ENCODE peak calls at places on chromosomes 12 and 14, in four cellular contexts. One of them, this sample, is unnamed.

GRCh38 chr14:33954016-33954598 is 3.2 kb upstream of the EGLN3 start:
- DNase-seq in K562: no peak
- DNase-seq in A549: no peak
- DNase-seq in IMR-90: no peak
- DNase-seq in this sample: no peak

GRCh38 chr14:93901813-93902212 is 25.3 kb upstream of the FAM181A start:
- DNase-seq in K562: no peak
- DNase-seq in A549: no peak
- DNase-seq in IMR-90: no peak
- DNase-seq in this sample: no peak

GRCh38 chr12:114904254-114905003 is 220.5 kb upstream of the TBX3 start:
- DNase-seq in K562: no peak
- DNase-seq in A549: peak; percentile 61
- DNase-seq in IMR-90: peak; percentile 85
- DNase-seq in this sample: no peak

GRCh38 chr14:35355981-35356839 is 48.3 kb downstream of the NFKBIA start:
- DNase-seq in K562: peak; percentile 35
- DNase-seq in A549: peak; percentile 68
- DNase-seq in IMR-90: peak; percentile 58
- DNase-seq in this sample: peak; percentile 91

GRCh38 chr14:68979722-68980552 is 835 bp upstream of the ACTN1 start:
- DNase-seq in K562: peak; percentile 54
- DNase-seq in A549: peak; percentile 36
- DNase-seq in IMR-90: peak; percentile 63
- DNase-seq in this sample: no peak

GRCh38 chr14:37864861-37865718 is 269.7 kb downstream of the TTC6 start:
- DNase-seq in K562: no peak
- DNase-seq in A549: peak; percentile 54
- DNase-seq in IMR-90: peak; percentile 7
- DNase-seq in this sample: peak; percentile 100

GRCh38 chr12:82870825-82871377 is 184.2 kb downstream of the TMTC2 start:
- DNase-seq in K562: no peak
- DNase-seq in A549: no peak
- DNase-seq in IMR-90: no peak
- DNase-seq in this sample: no peak

GRCh38 chr12:109783965-109784244 is 49.3 kb downstream of the TRPV4 start:
- DNase-seq in K562: no peak
- DNase-seq in A549: no peak
- DNase-seq in IMR-90: no peak
- DNase-seq in this sample: no peak

GRCh38 chr14:102819176-102819628 is 42.0 kb downstream of the TRAF3 start:
- DNase-seq in K562: no peak
- DNase-seq in A549: no peak
- DNase-seq in IMR-90: no peak
- DNase-seq in this sample: peak; percentile 77

GRCh38 chr12:40502322-40502721 is 189.9 kb upstream of the CNTN1 start:
- DNase-seq in K562: no peak
- DNase-seq in A549: no peak
- DNase-seq in IMR-90: no peak
- DNase-seq in this sample: no peak

GRCh38 chr14:77508249-77508648 is 9.6 kb upstream of the ISM2 start:
- DNase-seq in K562: no peak
- DNase-seq in A549: peak; percentile 43
- DNase-seq in IMR-90: peak; percentile 79
- DNase-seq in this sample: peak; percentile 91

GRCh38 chr14:22824711-22825359 is 4.9 kb upstream of the MRPL52 start:
- DNase-seq in K562: peak; percentile 75
- DNase-seq in A549: peak; percentile 81
- DNase-seq in IMR-90: peak; percentile 98
- DNase-seq in this sample: peak; percentile 85

GRCh38 chr12:103279444-103279843 is 216.3 kb downstream of the C12orf42 start:
- DNase-seq in K562: no peak
- DNase-seq in A549: no peak
- DNase-seq in IMR-90: no peak
- DNase-seq in this sample: no peak

GRCh38 chr14:75277000-75277795 is 1.4 kb upstream of the FOS start:
- DNase-seq in K562: peak; percentile 86
- DNase-seq in A549: peak; percentile 90
- DNase-seq in IMR-90: peak; percentile 89
- DNase-seq in this sample: peak; percentile 66

GRCh38 chr12:11863478-11863906 is 207.2 kb upstream of the BCL2L14 start:
- DNase-seq in K562: no peak
- DNase-seq in A549: no peak
- DNase-seq in IMR-90: no peak
- DNase-seq in this sample: no peak

GRCh38 chr12:31017535-31017934 is 56.1 kb upstream of the DDX11 start:
- DNase-seq in K562: no peak
- DNase-seq in A549: no peak
- DNase-seq in IMR-90: no peak
- DNase-seq in this sample: no peak

GRCh38 chr14:96424104-96424989 is 32.4 kb downstream of the AK7 start:
- DNase-seq in K562: peak; percentile 38
- DNase-seq in A549: peak; percentile 74
- DNase-seq in IMR-90: peak; percentile 74
- DNase-seq in this sample: peak; percentile 71

GRCh38 chr12:89451876-89452275 is 72.7 kb downstream of the GALNT4 start:
- DNase-seq in K562: no peak
- DNase-seq in A549: no peak
- DNase-seq in IMR-90: peak; percentile 87
- DNase-seq in this sample: no peak

GRCh38 chr14:54310151-54310851 is 86.5 kb upstream of the CDKN3 start:
- DNase-seq in K562: no peak
- DNase-seq in A549: no peak
- DNase-seq in IMR-90: no peak
- DNase-seq in this sample: no peak

GRCh38 chr12:40745386-40745785 is 53.1 kb downstream of the CNTN1 start:
- DNase-seq in K562: no peak
- DNase-seq in A549: peak; percentile 42
- DNase-seq in IMR-90: no peak
- DNase-seq in this sample: no peak

GRCh38 chr14:36553650-36554260 is 28.7 kb downstream of the NKX2-8 start:
- DNase-seq in K562: peak; percentile 38
- DNase-seq in A549: peak; percentile 64
- DNase-seq in IMR-90: peak; percentile 51
- DNase-seq in this sample: peak; percentile 65

GRCh38 chr14:45070215-45070614 is 13.7 kb upstream of the PRPF39 start:
- DNase-seq in K562: no peak
- DNase-seq in A549: peak; percentile 17
- DNase-seq in IMR-90: peak; percentile 10
- DNase-seq in this sample: no peak

GRCh38 chr12:76144253-76144564 is 59.7 kb upstream of the NAP1L1 start:
- DNase-seq in K562: no peak
- DNase-seq in A549: peak; percentile 11
- DNase-seq in IMR-90: peak; percentile 36
- DNase-seq in this sample: no peak

GRCh38 chr14:68548194-68549056 is 244.4 kb downstream of the ZFP36L1 start:
- DNase-seq in K562: no peak
- DNase-seq in A549: peak; percentile 89
- DNase-seq in IMR-90: peak; percentile 98
- DNase-seq in this sample: no peak

GRCh38 chr12:591571-592505 is 71.4 kb downstream of the NINJ2 start:
- DNase-seq in K562: peak; percentile 91
- DNase-seq in A549: no peak
- DNase-seq in IMR-90: no peak
- DNase-seq in this sample: peak; percentile 24

GRCh38 chr14:59028476-59029202 is 159.8 kb upstream of the DAAM1 start:
- DNase-seq in K562: peak; percentile 24
- DNase-seq in A549: peak; percentile 68
- DNase-seq in IMR-90: peak; percentile 97
- DNase-seq in this sample: peak; percentile 39

GRCh38 chr14:60652674-60653387 is 3.6 kb upstream of the SIX1 start:
- DNase-seq in K562: no peak
- DNase-seq in A549: no peak
- DNase-seq in IMR-90: peak; percentile 23
- DNase-seq in this sample: no peak

GRCh38 chr12:66403746-66404145 is 101.5 kb downstream of the HELB start:
- DNase-seq in K562: no peak
- DNase-seq in A549: no peak
- DNase-seq in IMR-90: no peak
- DNase-seq in this sample: no peak

GRCh38 chr12:49121047-49121696 is 10.0 kb downstream of the TUBA1B start:
- DNase-seq in K562: peak; percentile 31
- DNase-seq in A549: peak; percentile 91
- DNase-seq in IMR-90: peak; percentile 71
- DNase-seq in this sample: peak; percentile 79

GRCh38 chr14:99758121-99758871 is 34.9 kb upstream of the EML1 start:
- DNase-seq in K562: no peak
- DNase-seq in A549: peak; percentile 53
- DNase-seq in IMR-90: peak; percentile 96
- DNase-seq in this sample: no peak

GRCh38 chr12:132153501-132154340 is 9.5 kb downstream of the NOC4L start:
- DNase-seq in K562: peak; percentile 58
- DNase-seq in A549: peak; percentile 82
- DNase-seq in IMR-90: peak; percentile 61
- DNase-seq in this sample: peak; percentile 63

GRCh38 chr12:68871899-68872298 is 61.1 kb downstream of the CPM start:
- DNase-seq in K562: no peak
- DNase-seq in A549: peak; percentile 47
- DNase-seq in IMR-90: peak; percentile 28
- DNase-seq in this sample: peak; percentile 23
- TF ChIP-seq USF2 in K562: no peak
- TF ChIP-seq USF2 in A549: no peak
- TF ChIP-seq USF2 in IMR-90: no peak
- TF ChIP-seq USF2 in this sample: no peak

GRCh38 chr12:53578783-53579182 is 47.4 kb downstream of the ATF7 start:
- DNase-seq in K562: no peak
- DNase-seq in A549: no peak
- DNase-seq in IMR-90: no peak
- DNase-seq in this sample: no peak
- TF ChIP-seq USF2 in K562: no peak
- TF ChIP-seq USF2 in A549: no peak
- TF ChIP-seq USF2 in IMR-90: no peak
- TF ChIP-seq USF2 in this sample: no peak

GRCh38 chr12:26179829-26180228 is 15.5 kb upstream of the SSPN start:
- DNase-seq in K562: no peak
- DNase-seq in A549: no peak
- DNase-seq in IMR-90: no peak
- DNase-seq in this sample: no peak
- TF ChIP-seq USF2 in K562: no peak
- TF ChIP-seq USF2 in A549: no peak
- TF ChIP-seq USF2 in IMR-90: no peak
- TF ChIP-seq USF2 in this sample: no peak

DNA sequence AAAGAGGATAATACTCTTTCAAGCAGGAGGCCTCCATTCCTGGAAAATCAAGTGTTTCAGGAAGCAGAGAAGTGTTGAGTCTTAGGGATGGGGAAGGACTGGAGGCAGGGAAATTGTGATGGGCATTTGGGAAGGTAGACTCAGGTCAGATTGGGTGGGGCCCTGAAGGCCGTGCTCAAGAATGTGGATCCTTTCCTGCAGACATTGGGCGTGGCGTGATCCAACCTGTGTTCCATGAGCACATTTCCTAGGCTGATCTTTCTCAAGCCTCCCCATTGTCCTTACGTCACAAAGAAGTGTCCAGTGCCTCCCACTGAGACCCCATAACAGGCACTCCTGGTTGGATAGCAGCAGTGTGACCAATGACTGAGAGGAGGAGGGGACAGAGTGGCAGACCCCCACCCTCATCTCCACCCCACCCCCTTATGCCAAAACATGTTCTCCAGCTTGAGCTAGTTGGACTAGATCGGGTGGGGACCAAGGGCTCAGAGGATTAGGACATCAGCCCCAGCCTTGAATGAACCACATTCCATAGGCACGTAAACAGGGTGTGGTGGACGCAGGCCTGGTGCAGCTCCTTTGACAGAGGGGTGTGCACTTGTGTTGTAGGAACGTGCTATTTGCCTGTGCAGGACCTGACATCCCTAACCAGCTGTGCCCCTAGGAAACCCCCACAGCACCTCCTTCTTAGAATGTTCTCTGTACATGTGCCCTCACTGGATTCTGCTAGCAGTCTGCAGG is 76.8 kb downstream of the TTC9 start:
- DNase-seq in K562: no peak
- DNase-seq in A549: peak; percentile 67
- DNase-seq in IMR-90: no peak
- DNase-seq in this sample: no peak
- TF ChIP-seq USF2 in K562: no peak
- TF ChIP-seq USF2 in A549: no peak
- TF ChIP-seq USF2 in IMR-90: no peak
- TF ChIP-seq USF2 in this sample: no peak

DNA sequence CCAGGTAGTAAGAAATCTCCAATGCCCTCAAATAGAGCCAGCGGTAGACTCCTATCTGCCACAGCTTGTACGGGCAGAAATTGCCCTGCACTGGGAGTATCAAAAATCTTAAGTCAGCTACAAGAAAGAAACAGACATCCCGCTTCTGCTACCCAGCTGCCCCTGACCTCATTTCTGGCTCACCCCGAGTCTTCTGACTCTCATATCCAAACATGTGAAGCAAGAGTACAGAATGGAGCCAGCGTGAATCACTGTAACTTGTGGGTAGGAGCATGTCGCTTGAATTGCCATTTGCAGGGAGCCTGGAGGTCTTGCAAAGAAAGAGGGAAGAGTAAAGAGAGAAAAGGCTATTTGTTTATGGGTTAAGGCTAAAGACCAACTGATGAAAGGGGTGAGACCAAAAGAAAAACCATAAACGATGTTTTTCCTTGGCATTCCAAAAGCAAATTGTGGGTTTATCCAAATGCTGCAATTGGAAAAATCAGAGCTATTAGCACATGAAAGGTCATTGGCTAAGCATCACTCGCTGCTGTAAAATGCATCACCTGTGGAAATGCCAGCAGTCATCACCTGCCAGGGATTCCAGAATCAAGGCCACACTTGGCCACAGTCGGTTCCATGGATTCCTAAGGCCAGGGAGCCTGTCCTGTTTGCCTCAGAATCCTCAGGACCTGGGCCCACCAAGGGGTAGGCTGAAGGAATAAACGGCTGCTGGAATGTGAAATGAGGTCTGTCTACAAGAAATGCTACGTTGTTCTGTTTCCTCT is 86.6 kb downstream of the FOXN3 start:
- DNase-seq in K562: no peak
- DNase-seq in A549: no peak
- DNase-seq in IMR-90: peak; percentile 97
- DNase-seq in this sample: no peak
- TF ChIP-seq USF2 in K562: no peak
- TF ChIP-seq USF2 in A549: no peak
- TF ChIP-seq USF2 in IMR-90: peak; percentile 15
- TF ChIP-seq USF2 in this sample: no peak

This sample was measured in HepG2.